ENCODE peak calls at places on chromosomes 5 and 9, in eight cellular contexts. W is heart right ventricle; A is aorta; O is transverse colon; B is effector memory CD4-positive, alpha-beta T cell; R is neuronal stem cell; J is IMR-90; E is fibroblast of lung. L is an unnamed sample.

GRCh38 chr9:120365386-120365785 is 214.6 kb downstream of the CDK5RAP2 start:
- DNase-seq in W (no peak), A (no peak), O (no peak), B (no peak), R (no peak), J (no peak), E (no peak), L (no peak)

GRCh38 chr9:122453677-122454135 is 24.0 kb downstream of the OR1J1 start:
- DNase-seq in W (no peak), A (no peak), O (no peak), B (no peak), R (no peak), J (peak; percentile 55), E (no peak), L (no peak)

GRCh38 chr5:128038641-128039040 is 44.9 kb upstream of the SLC12A2 start:
- DNase-seq in W (no peak), A (no peak), O (no peak), B (no peak), R (no peak), J (peak; percentile 73), E (peak; percentile 87), L (no peak)

GRCh38 chr5:133511653-133512235 is 100.6 kb downstream of the FSTL4 start:
- DNase-seq in W (no peak), A (no peak), O (no peak), B (no peak), R (no peak), J (no peak), E (no peak), L (no peak)

GRCh38 chr5:135075621-135076585 is 41.9 kb upstream of the PITX1 start:
- DNase-seq in W (no peak), A (no peak), O (no peak), B (no peak), R (no peak), J (peak; percentile 53), E (peak; percentile 75), L (no peak)

GRCh38 chr5:113164016-113164415 is 187.4 kb downstream of the DCP2 start:
- DNase-seq in W (no peak), A (no peak), O (no peak), B (no peak), R (no peak), J (no peak), E (no peak), L (no peak)

GRCh38 chr5:128774605-128775004 is 190.7 kb upstream of the SLC27A6 start:
- DNase-seq in W (no peak), A (no peak), O (no peak), B (no peak), R (no peak), J (peak; percentile 78), E (peak; percentile 94), L (no peak)

GRCh38 chr5:171272996-171273970 is 35.8 kb upstream of the TLX3 start:
- DNase-seq in W (no peak), A (no peak), O (no peak), B (no peak), R (peak; percentile 3), J (peak; percentile 40), E (peak; percentile 31), L (no peak)

GRCh38 chr5:132098151-132098594 is 24.6 kb downstream of the CSF2 start:
- DNase-seq in W (no peak), A (no peak), O (no peak), B (no peak), R (no peak), J (peak; percentile 74), E (peak; percentile 79), L (no peak)

GRCh38 chr9:101232405-101232977 is 152.3 kb downstream of the BAAT start:
- DNase-seq in W (no peak), A (no peak), O (no peak), B (no peak), R (no peak), J (no peak), E (no peak), L (no peak)

GRCh38 chr9:136762915-136763648 is 1.2 kb downstream of the LCN15 start:
- DNase-seq in W (peak; percentile 69), A (peak; percentile 43), O (peak; percentile 52), B (peak; percentile 19), R (peak; percentile 87), J (no peak), E (peak; percentile 13), L (peak; percentile 22)

GRCh38 chr5:143033535-143034260 is 263.5 kb downstream of the ARHGAP26 start:
- DNase-seq in W (no peak), A (no peak), O (no peak), B (no peak), R (no peak), J (peak; percentile 95), E (peak; percentile 98), L (no peak)

GRCh38 chr9:127979333-127980055 is 1.3 kb downstream of the EEIG1 start:
- DNase-seq in W (no peak), A (peak; percentile 75), O (peak; percentile 75), B (no peak), R (no peak), J (peak; percentile 29), E (peak; percentile 31), L (peak; percentile 29)

GRCh38 chr5:146091881-146092280 is 13.5 kb downstream of the PLAC8L1 start:
- DNase-seq in W (no peak), A (no peak), O (no peak), B (no peak), R (no peak), J (no peak), E (peak; percentile 55), L (no peak)

GRCh38 chr5:109589983-109590382 is 99.7 kb upstream of the MAN2A1 start:
- DNase-seq in W (no peak), A (no peak), O (no peak), B (no peak), R (no peak), J (no peak), E (no peak), L (no peak)

GRCh38 chr5:176716320-176716719 is 69.0 kb downstream of the TSPAN17 start:
- DNase-seq in W (no peak), A (no peak), O (no peak), B (no peak), R (no peak), J (peak; percentile 77), E (peak; percentile 72), L (no peak)

GRCh38 chr5:52898961-52899680 is 90.0 kb upstream of the ITGA2 start:
- DNase-seq in W (no peak), A (no peak), O (no peak), B (no peak), R (no peak), J (no peak), E (no peak), L (no peak)

GRCh38 chr5:52895070-52895469 is 94.1 kb upstream of the ITGA2 start:
- DNase-seq in W (no peak), A (no peak), O (no peak), B (no peak), R (no peak), J (no peak), E (no peak), L (no peak)

GRCh38 chr5:52896524-52897237 is 92.5 kb upstream of the ITGA2 start:
- DNase-seq in W (no peak), A (no peak), O (no peak), B (no peak), R (no peak), J (no peak), E (peak; percentile 68), L (no peak)

GRCh38 chr5:52895572-52896296 is 93.4 kb upstream of the ITGA2 start:
- DNase-seq in W (no peak), A (no peak), O (no peak), B (no peak), R (no peak), J (no peak), E (no peak), L (no peak)

DNA sequence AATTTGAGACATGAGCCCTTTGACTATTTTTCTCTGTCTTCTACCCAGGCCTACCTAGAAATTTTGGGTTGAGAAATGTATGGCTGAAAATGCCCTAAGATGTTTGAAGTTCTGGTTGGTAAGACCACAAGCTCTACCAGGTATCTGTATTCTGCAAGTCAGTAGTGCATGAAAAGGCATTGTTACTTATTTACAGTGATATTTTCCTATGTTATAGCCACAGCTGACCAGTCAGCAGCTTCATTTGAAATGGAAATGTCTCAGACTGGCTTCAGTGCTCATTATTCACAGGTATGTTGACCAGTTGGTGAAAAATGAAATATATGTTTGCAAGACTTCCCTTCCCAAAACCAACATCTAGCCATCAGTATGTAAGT is 91.9 kb upstream of the ITGA2 start:
- DNase-seq in W (no peak), A (no peak), O (no peak), B (no peak), R (no peak), J (no peak), E (no peak), L (no peak)
- H3K27ac ChIP-seq in W (no peak overlapping the region), A (peak overlapping the region; percentile 80), O (no peak overlapping the region), B (no peak overlapping the region), R (no peak overlapping the region), J (no peak overlapping the region), E (no peak overlapping the region), L (no peak overlapping the region)

DNA sequence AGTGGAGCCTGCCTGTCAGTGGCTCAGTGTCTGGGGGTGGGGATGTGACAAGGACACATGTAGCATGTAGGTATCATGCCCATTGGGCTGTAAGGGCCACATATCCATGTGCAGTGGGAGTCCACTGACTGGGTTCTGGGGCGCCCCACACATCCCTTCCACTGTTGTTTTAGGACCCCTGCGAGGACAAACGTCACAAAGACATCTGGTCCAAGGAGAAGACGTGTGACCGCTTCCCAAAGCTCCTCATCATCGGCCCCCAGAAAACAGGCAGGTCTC is 33.4 kb downstream of the NDST1 start:
- DNase-seq in W (no peak), A (peak; percentile 24), O (no peak), B (no peak), R (no peak), J (no peak), E (no peak), L (no peak)
- H3K36me3 ChIP-seq in W (peaks cover 18% of the 10 kb centered on the region), A (peaks cover 7% of the 10 kb centered on the region), O (peaks cover 4% of the 10 kb centered on the region), B (no peaks in the 10 kb centered on the region), R (peaks cover 52% of the 10 kb centered on the region), J (peaks cover 62% of the 10 kb centered on the region), E (peaks cover 35% of the 10 kb centered on the region), L (no peaks in the 10 kb centered on the region)

DNA sequence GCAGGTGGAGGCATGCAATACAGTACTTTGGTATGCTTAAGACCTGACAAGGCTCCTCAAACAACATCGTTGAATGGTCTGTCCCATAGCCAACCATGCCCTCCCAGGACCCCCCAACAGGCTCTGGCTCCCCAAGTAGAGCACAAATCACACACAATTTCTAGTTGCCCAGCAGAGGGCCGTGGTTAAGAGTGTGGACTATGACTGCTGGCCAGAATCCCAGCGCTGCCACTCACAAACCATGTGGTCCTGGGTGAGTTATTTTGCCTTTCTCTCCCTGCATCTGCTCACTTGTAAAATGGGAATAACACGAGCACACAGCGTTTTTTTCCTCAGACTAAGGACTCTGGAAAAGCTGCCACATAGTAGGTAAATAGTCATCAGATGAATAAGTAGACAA is 6.5 kb downstream of the CKMT2 start:
- DNase-seq in W (no peak), A (peak; percentile 51), O (no peak), B (no peak), R (no peak), J (no peak), E (no peak), L (no peak)
- H3K27ac ChIP-seq in W (no peak overlapping the region), A (no peak overlapping the region), O (no peak overlapping the region), B (no peak overlapping the region), R (no peak overlapping the region), J (no peak overlapping the region), E (no peak overlapping the region), L (no peak overlapping the region)

DNA sequence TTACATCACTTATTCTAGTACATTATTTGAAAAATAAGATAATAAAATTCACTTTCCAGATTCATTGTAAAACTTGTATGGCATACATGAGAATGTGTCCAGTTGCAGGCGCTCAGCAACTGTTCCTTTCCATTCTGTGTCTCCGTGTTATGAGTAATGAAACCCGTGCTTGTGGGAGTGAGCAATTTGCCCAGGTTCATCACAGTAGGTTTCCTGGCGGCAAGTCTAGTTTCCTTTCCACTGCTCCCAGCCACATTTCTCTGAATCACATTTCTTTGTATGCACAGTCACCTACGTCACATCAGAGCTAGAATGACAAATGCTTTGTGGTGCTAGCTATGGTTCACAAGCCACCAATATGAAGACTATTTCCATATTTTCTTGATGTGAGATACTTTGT is 39.9 kb downstream of the MOCS2 start:
- DNase-seq in W (no peak), A (no peak), O (no peak), B (no peak), R (no peak), J (peak; percentile 83), E (peak; percentile 94), L (no peak)
- H3K36me3 ChIP-seq in W (no peaks in the 10 kb centered on the region), A (no peaks in the 10 kb centered on the region), O (no peaks in the 10 kb centered on the region), B (no peaks in the 10 kb centered on the region), R (no peaks in the 10 kb centered on the region), J (peaks cover 17% of the 10 kb centered on the region), E (no peaks in the 10 kb centered on the region), L (no peaks in the 10 kb centered on the region)